ENCODE peak calls at places on chromosomes 7 and 10, in four cellular contexts. D, P, M and Z are unnamed samples.
A peak's percentile ranks its signal among the peaks of the same experiment; 100 is the strongest.

GRCh38 chr7:98107313-98107691 is 640 bp downstream of the LMTK2 start:
- DNase-seq in D (no peak), P (peak; percentile 28), M (no peak), Z (peak; percentile 16)

GRCh38 chr7:142804715-142805114 is 33.9 kb downstream of the PRSS2 start:
- DNase-seq in M (no peak), D (no peak), P (no peak), Z (peak; percentile 38)

GRCh38 chr7:118195837-118196474 is 12.0 kb downstream of the LSM8 start:
- DNase-seq in P (no peak), M (peak; percentile 47), D (peak; percentile 21), Z (peak; percentile 11)

GRCh38 chr10:5829267-5829666 is 16.0 kb upstream of the GDI2 start:
- DNase-seq in M (no peak), P (no peak), D (no peak), Z (no peak)

GRCh38 chr10:3336673-3337293 is 164.2 kb upstream of the PITRM1 start:
- DNase-seq in M (no peak), D (no peak), P (no peak), Z (no peak)

GRCh38 chr10:11018426-11018818 is 750 bp downstream of the CELF2 start:
- DNase-seq in M (no peak), D (peak; percentile 26), P (no peak), Z (no peak)

GRCh38 chr7:98365863-98366561 is 34.9 kb downstream of the BAIAP2L1 start:
- DNase-seq in P (no peak), M (no peak), D (no peak), Z (no peak)

GRCh38 chr10:108090476-108091215 is 926.1 kb upstream of the SORCS1 start:
- DNase-seq in P (no peak), M (no peak), D (no peak), Z (no peak)

GRCh38 chr10:77478248-77478963 is 159.2 kb downstream of the KCNMA1 start:
- DNase-seq in M (no peak), P (no peak), D (no peak), Z (no peak)

GRCh38 chr10:26665080-26666048 is 32.1 kb upstream of the PDSS1 start:
- DNase-seq in M (no peak), P (no peak), D (no peak), Z (no peak)

GRCh38 chr7:44665531-44666213 is 59.2 kb downstream of the OGDH start:
- DNase-seq in D (no peak), P (no peak), M (no peak), Z (no peak)